ENCODE peak calls at places on chromosomes 1 and 21, in six cellular contexts. F, D, Z, S, N and J are unnamed samples.

GRCh38 chr1:236149003-236149595 is 6.8 kb downstream of the GPR137B start:
- DNase-seq in D (no peak), S (no peak), F (no peak), N (no peak), Z (no peak), J (no peak)

GRCh38 chr1:85319931-85320330 is 43.5 kb upstream of the BCL10 start:
- DNase-seq in D (no peak), Z (no peak), F (no peak), S (no peak), N (peak), J (no peak)

GRCh38 chr21:42514883-42515228 is 1.2 kb downstream of the SLC37A1 start:
- DNase-seq in D (no peak), F (no peak), N (peak), Z (no peak), S (no peak), J (no peak)

GRCh38 chr1:10733967-10734366 is 62.5 kb downstream of the CASZ1 start:
- DNase-seq in F (no peak), Z (no peak), S (no peak), N (no peak), D (no peak), J (no peak)

GRCh38 chr1:64004451-64004850 is 199.0 kb upstream of the UBE2U start:
- DNase-seq in F (peak), S (peak), Z (no peak), D (no peak), N (no peak), J (no peak)

GRCh38 chr21:36005018-36005417 is 55.3 kb downstream of the SETD4 start:
- DNase-seq in S (no peak), F (no peak), N (peak), Z (no peak), D (no peak), J (no peak)

GRCh38 chr1:203584040-203584439 is 42.6 kb upstream of the ATP2B4 start:
- DNase-seq in F (peak), N (peak), Z (no peak), S (peak), D (no peak), J (no peak)

GRCh38 chr1:58157281-58157680 is 389.2 kb downstream of the OMA1 start:
- DNase-seq in D (no peak), N (no peak), Z (no peak), S (no peak), F (no peak), J (no peak)

GRCh38 chr1:99590578-99591209 is 55.2 kb upstream of the PALMD start:
- DNase-seq in S (peak), N (peak), Z (no peak), F (peak), D (no peak), J (peak)

GRCh38 chr21:31117046-31117916 is 79.0 kb upstream of the KRTAP19-8 start:
- DNase-seq in F (peak), Z (no peak), S (peak), N (peak), D (no peak), J (peak)

GRCh38 chr1:225896937-225897549 is 8.1 kb upstream of the LEFTY1 start:
- DNase-seq in D (peak), S (no peak), Z (peak), N (peak), F (no peak), J (no peak)

GRCh38 chr1:3535732-3536131 is 75.6 kb downstream of the MEGF6 start:
- DNase-seq in Z (no peak), S (no peak), F (no peak), N (no peak), D (no peak), J (no peak)

DNA sequence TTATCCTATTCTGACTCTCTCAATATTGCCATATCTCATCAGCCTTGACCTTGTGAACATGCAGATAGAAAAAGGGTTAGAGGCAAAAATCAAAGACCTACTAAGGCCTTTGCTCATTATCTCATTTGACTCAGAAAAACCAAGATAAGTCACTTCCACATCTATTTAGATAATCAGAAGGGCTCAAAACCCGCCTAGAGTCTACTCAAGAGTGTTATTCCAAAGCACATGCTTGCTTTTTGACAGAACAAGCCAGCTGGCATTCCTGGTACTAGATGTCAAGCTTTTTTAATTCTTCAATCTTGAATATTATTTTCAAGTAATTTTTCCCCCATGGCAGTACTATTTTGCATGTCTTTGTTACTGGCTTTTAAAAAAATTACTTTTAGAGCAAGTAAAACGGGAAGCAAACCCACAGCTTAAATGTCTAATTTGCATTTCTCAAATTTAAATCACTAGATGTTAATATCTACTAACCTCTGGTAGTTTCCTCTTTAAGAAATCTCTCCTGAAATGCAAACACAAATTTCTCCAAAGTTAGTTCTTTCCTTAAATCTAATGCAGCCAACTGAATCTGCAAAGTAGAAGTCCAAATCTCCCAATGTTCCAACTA is 51.5 kb downstream of the APP start:
- DNase-seq in S (no peak), D (no peak), F (no peak), N (no peak), Z (no peak), J (no peak)
- H3K4me3 ChIP-seq in S (no peak), D (no peak), F (no peak), N (no peak), Z (no peak), J (no peak)

GRCh38 chr21:37338671-37339526 is 27.7 kb upstream of the DYRK1A start:
- DNase-seq in F (peak), Z (no peak), S (peak), N (peak), D (no peak), J (peak)
- H3K4me3 ChIP-seq in F (peak), Z (no peak), S (no peak), N (peak), D (no peak), J (no peak)

DNA sequence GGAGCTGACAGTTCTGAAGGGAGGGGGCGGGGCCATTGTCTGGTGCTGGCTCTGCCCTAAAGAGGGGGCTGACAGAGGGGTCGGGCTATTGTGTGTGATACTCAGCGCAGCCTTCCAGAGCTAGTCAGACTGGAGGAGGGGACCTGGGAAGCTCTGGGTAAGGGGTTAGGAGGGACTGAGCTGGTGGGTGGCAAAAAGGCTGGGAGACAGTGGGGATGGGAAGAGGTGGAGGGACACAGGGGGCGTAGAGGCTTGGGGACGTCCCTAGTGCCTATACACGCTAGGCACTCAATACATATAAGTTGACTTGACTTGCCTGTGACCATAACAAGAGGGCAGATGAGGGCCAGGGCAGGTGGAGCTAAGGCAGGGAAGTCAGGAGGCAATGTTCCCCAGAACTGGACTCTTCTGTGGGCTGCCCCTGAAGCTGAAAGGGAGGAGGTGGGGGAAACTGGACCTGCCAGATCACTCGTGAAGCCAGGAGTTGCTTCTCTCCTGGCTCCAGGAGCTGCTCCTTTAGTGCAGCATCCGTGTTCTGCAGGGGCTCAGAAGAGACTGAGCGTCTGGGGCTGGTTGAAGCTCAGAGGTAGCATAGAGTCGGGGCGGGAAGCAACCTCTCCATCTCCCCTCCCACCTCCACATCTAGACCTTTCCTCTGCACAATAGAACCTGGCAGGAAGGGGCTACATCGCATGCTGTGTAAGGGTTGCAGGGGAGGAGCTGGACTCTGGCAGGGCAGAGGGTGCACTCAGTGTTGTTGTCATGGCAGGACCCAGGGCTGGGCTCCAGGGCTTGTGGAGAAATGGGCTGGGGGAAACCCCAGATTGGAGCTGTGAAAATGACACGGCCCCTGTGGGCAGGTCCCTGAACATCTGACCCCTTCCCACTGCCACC is 3.0 kb upstream of the SEMA4A start:
- DNase-seq in N (no peak), S (no peak), F (no peak), Z (no peak), D (no peak), J (no peak)
- H3K4me3 ChIP-seq in N (no peak), S (no peak), F (no peak), Z (no peak), D (peak), J (no peak)

GRCh38 chr21:29077651-29078090 is 4.2 kb upstream of the CCT8 start:
- DNase-seq in S (peak), Z (no peak), D (peak), N (peak), F (peak), J (no peak)
- H3K4me3 ChIP-seq in S (peak), Z (peak), D (no peak), N (peak), F (peak), J (peak)

GRCh38 chr1:145858937-145859490 is at the start of gene PIAS3:
- DNase-seq in N (peak), D (peak), S (peak), F (peak), Z (peak), J (peak)
- H3K4me3 ChIP-seq in N (peak), D (peak), S (peak), F (peak), Z (peak), J (peak)

GRCh38 chr21:38506606-38507331 is 8.5 kb upstream of the ERG start:
- DNase-seq in Z (no peak), F (no peak), D (no peak), S (no peak), N (no peak), J (no peak)

GRCh38 chr21:38505654-38506523 is 7.6 kb upstream of the ERG start:
- DNase-seq in S (peak), N (peak), Z (no peak), D (no peak), F (peak), J (peak)

GRCh38 chr21:38504056-38504455 is 5.8 kb upstream of the ERG start:
- DNase-seq in F (no peak), D (no peak), Z (no peak), N (peak), S (no peak), J (no peak)

GRCh38 chr21:38500073-38500472 is 1.8 kb upstream of the ERG start:
- DNase-seq in D (no peak), F (peak), Z (no peak), S (no peak), N (no peak), J (no peak)

DNA sequence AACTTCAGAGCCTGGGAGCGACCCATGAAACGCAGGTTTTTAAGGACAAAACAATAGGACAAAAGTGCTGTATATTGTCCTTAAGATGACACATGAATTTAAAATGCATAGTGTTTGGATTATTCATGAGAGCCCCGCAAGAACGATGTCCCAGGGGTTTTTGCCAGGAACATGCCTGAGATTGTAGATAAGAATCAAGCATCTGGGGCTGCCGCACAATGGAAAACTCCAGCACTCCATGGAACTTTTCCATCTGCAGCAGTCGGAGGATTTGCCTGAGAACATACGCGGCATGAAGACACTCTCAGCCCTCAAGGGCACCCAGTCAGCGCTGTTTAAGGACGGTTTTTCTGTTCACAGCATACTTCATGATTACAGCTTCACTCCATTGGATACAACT is 5.3 kb upstream of the ERG start:
- DNase-seq in N (peak), S (peak), D (no peak), Z (no peak), F (peak), J (peak)
- H3K4me3 ChIP-seq in N (no peak), S (no peak), D (no peak), Z (no peak), F (peak), J (no peak)

GRCh38 chr1:60589916-60590315 is 492.4 kb upstream of the NFIA start:
- DNase-seq in D (no peak), F (no peak), Z (no peak), N (no peak), S (peak), J (peak)
- H3K4me3 ChIP-seq in D (no peak), F (no peak), Z (no peak), N (no peak), S (no peak), J (no peak)

GRCh38 chr1:25033030-25033827 is 103.2 kb upstream of the RUNX3 start:
- DNase-seq in N (no peak), F (no peak), S (no peak), Z (no peak), D (no peak), J (no peak)
- H3K4me3 ChIP-seq in N (no peak), F (no peak), S (no peak), Z (no peak), D (peak), J (no peak)